ENCODE peak calls at places on chromosomes 5 and 9, in six cellular contexts. One of them, this sample, is unnamed.
A peak's percentile ranks its signal among the peaks of the same experiment; 100 is the strongest.

GRCh38 chr5:159010611-159011497 is 88.9 kb downstream of the EBF1 start:
- DNase-seq in stomach: no peak
- DNase-seq in fibroblast of lung: no peak
- DNase-seq in tibial artery: no peak
- DNase-seq in pancreas: no peak
- DNase-seq in A549: no peak
- DNase-seq in this sample: peak; percentile 94

GRCh38 chr9:75265525-75265972 is 177.2 kb downstream of the OSTF1 start:
- DNase-seq in fibroblast of lung: peak; percentile 17
- DNase-seq in stomach: peak; percentile 38
- DNase-seq in A549: peak; percentile 20
- DNase-seq in tibial artery: no peak
- DNase-seq in pancreas: peak; percentile 48
- DNase-seq in this sample: peak; percentile 86

GRCh38 chr9:120360046-120360445 is 219.9 kb downstream of the CDK5RAP2 start:
- DNase-seq in pancreas: no peak
- DNase-seq in fibroblast of lung: no peak
- DNase-seq in tibial artery: no peak
- DNase-seq in A549: no peak
- DNase-seq in stomach: no peak
- DNase-seq in this sample: no peak

GRCh38 chr9:74645007-74645639 is 148.0 kb downstream of the RORB start:
- DNase-seq in A549: no peak
- DNase-seq in fibroblast of lung: peak; percentile 9
- DNase-seq in stomach: no peak
- DNase-seq in tibial artery: no peak
- DNase-seq in pancreas: no peak
- DNase-seq in this sample: peak; percentile 79

GRCh38 chr5:132460835-132461230 is 29.7 kb downstream of the IRF1 start:
- DNase-seq in stomach: no peak
- DNase-seq in fibroblast of lung: no peak
- DNase-seq in A549: no peak
- DNase-seq in tibial artery: peak; percentile 54
- DNase-seq in pancreas: no peak
- DNase-seq in this sample: no peak

GRCh38 chr5:155943516-155944407 is 383.2 kb upstream of the SGCD start:
- DNase-seq in fibroblast of lung: peak; percentile 55
- DNase-seq in pancreas: peak; percentile 41
- DNase-seq in stomach: no peak
- DNase-seq in tibial artery: no peak
- DNase-seq in A549: peak; percentile 27
- DNase-seq in this sample: peak; percentile 70

GRCh38 chr5:116947691-116948528 is 373.3 kb upstream of the SEMA6A start:
- DNase-seq in tibial artery: no peak
- DNase-seq in fibroblast of lung: peak; percentile 6
- DNase-seq in stomach: peak; percentile 80
- DNase-seq in pancreas: peak; percentile 76
- DNase-seq in A549: peak; percentile 11
- DNase-seq in this sample: peak; percentile 91

GRCh38 chr5:102958481-102959011 is 161.4 kb downstream of the GIN1 start:
- DNase-seq in A549: no peak
- DNase-seq in pancreas: no peak
- DNase-seq in fibroblast of lung: peak; percentile 65
- DNase-seq in tibial artery: no peak
- DNase-seq in stomach: no peak
- DNase-seq in this sample: no peak

GRCh38 chr5:143133721-143134120 is 269.8 kb downstream of the NR3C1 start:
- DNase-seq in tibial artery: no peak
- DNase-seq in pancreas: no peak
- DNase-seq in A549: no peak
- DNase-seq in fibroblast of lung: peak; percentile 67
- DNase-seq in stomach: no peak
- DNase-seq in this sample: no peak

GRCh38 chr9:20209421-20210340 is 412.6 kb downstream of the MLLT3 start:
- DNase-seq in tibial artery: no peak
- DNase-seq in A549: no peak
- DNase-seq in fibroblast of lung: peak; percentile 46
- DNase-seq in pancreas: no peak
- DNase-seq in stomach: no peak
- DNase-seq in this sample: no peak

GRCh38 chr5:150217041-150217440 is 27.2 kb downstream of the SLC6A7 start:
- DNase-seq in stomach: no peak
- DNase-seq in tibial artery: no peak
- DNase-seq in pancreas: no peak
- DNase-seq in A549: no peak
- DNase-seq in fibroblast of lung: no peak
- DNase-seq in this sample: no peak

GRCh38 chr9:137456061-137456863 is 2.9 kb downstream of the NSMF start:
- DNase-seq in A549: no peak
- DNase-seq in tibial artery: peak; percentile 63
- DNase-seq in fibroblast of lung: peak; percentile 77
- DNase-seq in pancreas: no peak
- DNase-seq in stomach: no peak
- DNase-seq in this sample: no peak

GRCh38 chr5:157657516-157657915 is 5.3 kb upstream of the SOX30 start:
- DNase-seq in tibial artery: no peak
- DNase-seq in fibroblast of lung: no peak
- DNase-seq in A549: no peak
- DNase-seq in pancreas: no peak
- DNase-seq in stomach: no peak
- DNase-seq in this sample: no peak

GRCh38 chr9:101047848-101048402 is 19.4 kb downstream of the PLPPR1 start:
- DNase-seq in tibial artery: no peak
- DNase-seq in pancreas: no peak
- DNase-seq in A549: no peak
- DNase-seq in stomach: no peak
- DNase-seq in fibroblast of lung: no peak
- DNase-seq in this sample: no peak

GRCh38 chr5:160905285-160905684 is 53.3 kb upstream of the ATP10B start:
- DNase-seq in fibroblast of lung: no peak
- DNase-seq in A549: no peak
- DNase-seq in stomach: no peak
- DNase-seq in pancreas: no peak
- DNase-seq in tibial artery: no peak
- DNase-seq in this sample: no peak

GRCh38 chr9:114274217-114274616 is 48.7 kb upstream of the ORM1 start:
- DNase-seq in stomach: no peak
- DNase-seq in tibial artery: peak; percentile 23
- DNase-seq in pancreas: no peak
- DNase-seq in A549: no peak
- DNase-seq in fibroblast of lung: no peak
- DNase-seq in this sample: no peak

GRCh38 chr9:128203842-128204551 is 818 bp downstream of the DNM1 start:
- DNase-seq in pancreas: no peak
- DNase-seq in stomach: no peak
- DNase-seq in A549: peak; percentile 79
- DNase-seq in tibial artery: no peak
- DNase-seq in fibroblast of lung: peak; percentile 57
- DNase-seq in this sample: no peak

GRCh38 chr9:136345281-136346156 is 18.0 kb downstream of the DNLZ start:
- DNase-seq in stomach: peak; percentile 80
- DNase-seq in tibial artery: peak; percentile 89
- DNase-seq in fibroblast of lung: peak; percentile 51
- DNase-seq in pancreas: no peak
- DNase-seq in A549: peak; percentile 52
- DNase-seq in this sample: no peak

GRCh38 chr9:131733601-131734061 is 6.2 kb downstream of the RAPGEF1 start:
- DNase-seq in stomach: peak; percentile 35
- DNase-seq in pancreas: peak; percentile 51
- DNase-seq in tibial artery: peak; percentile 72
- DNase-seq in fibroblast of lung: peak; percentile 99
- DNase-seq in A549: peak; percentile 86
- DNase-seq in this sample: no peak

GRCh38 chr9:73689091-73689870 is 537.6 kb downstream of the ANXA1 start:
- DNase-seq in tibial artery: no peak
- DNase-seq in A549: no peak
- DNase-seq in stomach: no peak
- DNase-seq in pancreas: no peak
- DNase-seq in fibroblast of lung: no peak
- DNase-seq in this sample: no peak

GRCh38 chr5:126514159-126515141 is 80.6 kb downstream of the ALDH7A1 start:
- DNase-seq in fibroblast of lung: peak; percentile 50
- DNase-seq in stomach: no peak
- DNase-seq in tibial artery: no peak
- DNase-seq in A549: no peak
- DNase-seq in pancreas: no peak
- DNase-seq in this sample: no peak

GRCh38 chr5:52010430-52010829 is 627.2 kb downstream of the ISL1 start:
- DNase-seq in fibroblast of lung: no peak
- DNase-seq in stomach: no peak
- DNase-seq in pancreas: no peak
- DNase-seq in tibial artery: no peak
- DNase-seq in A549: no peak
- DNase-seq in this sample: no peak

GRCh38 chr9:18979367-18979766 is 53.6 kb downstream of the SAXO1 start:
- DNase-seq in A549: no peak
- DNase-seq in tibial artery: no peak
- DNase-seq in stomach: no peak
- DNase-seq in pancreas: no peak
- DNase-seq in fibroblast of lung: peak; percentile 53
- DNase-seq in this sample: no peak

GRCh38 chr9:132694144-132694543 is 23.9 kb downstream of the GTF3C4 start:
- DNase-seq in pancreas: no peak
- DNase-seq in fibroblast of lung: peak; percentile 24
- DNase-seq in stomach: no peak
- DNase-seq in tibial artery: no peak
- DNase-seq in A549: no peak
- DNase-seq in this sample: peak; percentile 71

GRCh38 chr9:117672397-117672796 is 31.8 kb upstream of the TLR4 start:
- DNase-seq in tibial artery: no peak
- DNase-seq in A549: peak; percentile 4
- DNase-seq in pancreas: no peak
- DNase-seq in fibroblast of lung: peak; percentile 65
- DNase-seq in stomach: no peak
- DNase-seq in this sample: no peak

GRCh38 chr9:137316012-137316981 is 14.2 kb upstream of the NRARP start:
- DNase-seq in tibial artery: peak; percentile 59
- DNase-seq in A549: peak; percentile 76
- DNase-seq in stomach: peak; percentile 59
- DNase-seq in pancreas: peak; percentile 78
- DNase-seq in fibroblast of lung: no peak
- DNase-seq in this sample: no peak

GRCh38 chr5:20956134-20956533 is 968.1 kb upstream of the CDH18 start:
- DNase-seq in pancreas: no peak
- DNase-seq in tibial artery: no peak
- DNase-seq in stomach: no peak
- DNase-seq in fibroblast of lung: no peak
- DNase-seq in A549: no peak
- DNase-seq in this sample: no peak

GRCh38 chr5:54361683-54362411 is 51.5 kb upstream of the ARL15 start:
- DNase-seq in pancreas: peak; percentile 12
- DNase-seq in tibial artery: no peak
- DNase-seq in A549: no peak
- DNase-seq in stomach: peak; percentile 37
- DNase-seq in fibroblast of lung: peak; percentile 25
- DNase-seq in this sample: no peak

GRCh38 chr5:54357371-54358058 is 47.1 kb upstream of the ARL15 start:
- DNase-seq in pancreas: no peak
- DNase-seq in tibial artery: no peak
- DNase-seq in A549: no peak
- DNase-seq in stomach: no peak
- DNase-seq in fibroblast of lung: no peak
- DNase-seq in this sample: no peak

GRCh38 chr5:54360925-54361662 is 50.7 kb upstream of the ARL15 start:
- DNase-seq in fibroblast of lung: peak; percentile 20
- DNase-seq in tibial artery: no peak
- DNase-seq in stomach: no peak
- DNase-seq in pancreas: no peak
- DNase-seq in A549: no peak
- DNase-seq in this sample: no peak

GRCh38 chr5:54362434-54362833 is 52.1 kb upstream of the ARL15 start:
- DNase-seq in pancreas: no peak
- DNase-seq in stomach: no peak
- DNase-seq in A549: no peak
- DNase-seq in tibial artery: no peak
- DNase-seq in fibroblast of lung: peak; percentile 63
- DNase-seq in this sample: no peak

DNA sequence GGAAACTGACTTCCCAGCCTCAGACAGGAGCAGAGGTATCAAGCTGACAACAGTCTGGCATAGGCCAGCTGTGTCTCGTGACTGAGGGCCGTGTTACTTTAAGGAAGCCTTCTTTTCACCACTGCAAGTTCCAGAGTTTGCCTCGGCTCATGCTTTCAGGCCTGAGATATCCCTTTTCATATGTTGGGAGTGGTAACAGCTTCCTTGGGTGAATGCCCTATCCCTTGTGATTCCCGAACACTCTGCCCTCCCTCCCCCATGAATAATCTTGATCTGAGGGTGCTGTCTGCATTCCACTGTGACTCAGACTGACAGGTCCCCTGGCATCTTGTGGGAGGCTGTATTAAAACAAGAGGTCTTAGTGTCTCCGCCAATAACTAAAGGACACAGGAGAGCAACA is 49.7 kb upstream of the ARL15 start:
- DNase-seq in stomach: no peak
- DNase-seq in A549: peak; percentile 21
- DNase-seq in fibroblast of lung: peak; percentile 85
- DNase-seq in tibial artery: no peak
- DNase-seq in pancreas: no peak
- DNase-seq in this sample: no peak
- H3K27ac ChIP-seq in stomach: no peak overlapping the region
- H3K27ac ChIP-seq in A549: peak overlapping the region; percentile 56
- H3K27ac ChIP-seq in fibroblast of lung: no peak overlapping the region
- H3K27ac ChIP-seq in tibial artery: peak overlapping the region; percentile 15
- H3K27ac ChIP-seq in pancreas: no peak overlapping the region
- H3K27ac ChIP-seq in this sample: no peak overlapping the region

GRCh38 chr5:172444110-172444510 is 10.2 kb downstream of the SH3PXD2B start:
- DNase-seq in stomach: no peak
- DNase-seq in pancreas: peak; percentile 47
- DNase-seq in A549: no peak
- DNase-seq in fibroblast of lung: peak; percentile 94
- DNase-seq in tibial artery: peak; percentile 64
- DNase-seq in this sample: no peak
- H3K27ac ChIP-seq in stomach: peak overlapping the region; percentile 78
- H3K27ac ChIP-seq in pancreas: no peak overlapping the region
- H3K27ac ChIP-seq in A549: peak overlapping the region; percentile 49
- H3K27ac ChIP-seq in fibroblast of lung: peak overlapping the region; percentile 17
- H3K27ac ChIP-seq in tibial artery: peak overlapping the region; percentile 53
- H3K27ac ChIP-seq in this sample: no peak overlapping the region

GRCh38 chr5:37417347-37417746 is 38.2 kb downstream of the WDR70 start:
- DNase-seq in A549: no peak
- DNase-seq in pancreas: no peak
- DNase-seq in tibial artery: no peak
- DNase-seq in fibroblast of lung: no peak
- DNase-seq in stomach: no peak
- DNase-seq in this sample: no peak
- H3K27ac ChIP-seq in A549: no peak overlapping the region
- H3K27ac ChIP-seq in pancreas: no peak overlapping the region
- H3K27ac ChIP-seq in tibial artery: no peak overlapping the region
- H3K27ac ChIP-seq in fibroblast of lung: no peak overlapping the region
- H3K27ac ChIP-seq in stomach: no peak overlapping the region
- H3K27ac ChIP-seq in this sample: no peak overlapping the region

DNA sequence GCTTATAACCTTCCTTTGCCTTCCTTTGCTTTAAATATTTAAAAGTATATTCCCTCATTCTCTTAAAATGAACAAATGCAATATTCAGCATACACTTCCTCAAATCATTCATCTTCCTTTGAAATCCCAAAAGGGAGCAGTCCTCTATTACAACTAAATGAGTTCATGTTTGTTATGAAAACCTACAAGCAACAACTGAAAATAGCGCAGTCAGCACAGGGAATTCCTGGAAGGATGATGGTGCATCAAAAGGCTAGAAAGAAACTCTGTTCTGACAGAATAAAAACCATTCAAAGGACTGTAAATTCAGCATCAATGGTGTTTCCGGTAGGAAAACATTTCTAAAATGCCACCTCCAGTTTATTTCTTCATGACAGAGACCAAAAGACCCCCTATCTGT is 3.3 kb downstream of the NR6A1 start:
- DNase-seq in stomach: no peak
- DNase-seq in tibial artery: no peak
- DNase-seq in A549: no peak
- DNase-seq in pancreas: no peak
- DNase-seq in fibroblast of lung: no peak
- DNase-seq in this sample: no peak
- H3K27ac ChIP-seq in stomach: no peak overlapping the region
- H3K27ac ChIP-seq in tibial artery: no peak overlapping the region
- H3K27ac ChIP-seq in A549: no peak overlapping the region
- H3K27ac ChIP-seq in pancreas: no peak overlapping the region
- H3K27ac ChIP-seq in fibroblast of lung: no peak overlapping the region
- H3K27ac ChIP-seq in this sample: no peak overlapping the region